ENCODE peak calls at places on chromosomes 13 and 19, in seven cellular contexts. One of them, this sample, is unnamed.

GRCh38 chr13:112776354-112776753 is 86.5 kb downstream of the ATP11A start:
- DNase-seq in choroid plexus epithelial cell: no peak
- DNase-seq in coronary artery: no peak
- DNase-seq in endothelial cell: no peak
- DNase-seq in fibroblast of lung: no peak
- DNase-seq in hepatocyte: no peak
- DNase-seq in upper lobe of right lung: no peak
- DNase-seq in this sample: no peak

GRCh38 chr13:92682832-92683517 is 543.6 kb upstream of the GPC6 start:
- DNase-seq in choroid plexus epithelial cell: no peak
- DNase-seq in coronary artery: no peak
- DNase-seq in endothelial cell: no peak
- DNase-seq in fibroblast of lung: no peak
- DNase-seq in hepatocyte: no peak
- DNase-seq in upper lobe of right lung: no peak
- DNase-seq in this sample: no peak

GRCh38 chr13:112931028-112931934 is 37.7 kb upstream of the MCF2L start:
- DNase-seq in choroid plexus epithelial cell: peak; percentile 88
- DNase-seq in coronary artery: no peak
- DNase-seq in endothelial cell: peak; percentile 69
- DNase-seq in fibroblast of lung: peak; percentile 45
- DNase-seq in hepatocyte: peak; percentile 81
- DNase-seq in upper lobe of right lung: no peak
- DNase-seq in this sample: peak; percentile 54

GRCh38 chr13:28035146-28035782 is 46.8 kb upstream of the URAD start:
- DNase-seq in choroid plexus epithelial cell: no peak
- DNase-seq in coronary artery: no peak
- DNase-seq in endothelial cell: no peak
- DNase-seq in fibroblast of lung: no peak
- DNase-seq in hepatocyte: peak; percentile 61
- DNase-seq in upper lobe of right lung: no peak
- DNase-seq in this sample: no peak

GRCh38 chr13:91817250-91817649 is 418.8 kb downstream of the GPC5 start:
- DNase-seq in choroid plexus epithelial cell: peak; percentile 47
- DNase-seq in coronary artery: no peak
- DNase-seq in endothelial cell: no peak
- DNase-seq in fibroblast of lung: peak; percentile 30
- DNase-seq in hepatocyte: peak; percentile 15
- DNase-seq in upper lobe of right lung: no peak
- DNase-seq in this sample: no peak

GRCh38 chr13:50911937-50912624 is 2.5 kb downstream of the RNASEH2B start:
- DNase-seq in choroid plexus epithelial cell: peak; percentile 95
- DNase-seq in coronary artery: peak; percentile 87
- DNase-seq in endothelial cell: peak; percentile 91
- DNase-seq in fibroblast of lung: peak; percentile 88
- DNase-seq in hepatocyte: peak; percentile 90
- DNase-seq in upper lobe of right lung: peak; percentile 92
- DNase-seq in this sample: peak; percentile 94

GRCh38 chr13:75959861-75960481 is 323.8 kb downstream of the LMO7 start:
- DNase-seq in choroid plexus epithelial cell: no peak
- DNase-seq in coronary artery: no peak
- DNase-seq in endothelial cell: no peak
- DNase-seq in fibroblast of lung: no peak
- DNase-seq in hepatocyte: no peak
- DNase-seq in upper lobe of right lung: no peak
- DNase-seq in this sample: no peak

GRCh38 chr19:51440846-51441409 is 17.3 kb downstream of the SIGLEC8 start:
- DNase-seq in choroid plexus epithelial cell: peak; percentile 9
- DNase-seq in coronary artery: no peak
- DNase-seq in endothelial cell: no peak
- DNase-seq in fibroblast of lung: no peak
- DNase-seq in hepatocyte: no peak
- DNase-seq in upper lobe of right lung: peak; percentile 62
- DNase-seq in this sample: no peak

GRCh38 chr19:38975214-38975860 is at the start of gene FBXO17:
- DNase-seq in choroid plexus epithelial cell: peak; percentile 63
- DNase-seq in coronary artery: peak; percentile 75
- DNase-seq in endothelial cell: peak; percentile 47
- DNase-seq in fibroblast of lung: peak; percentile 72
- DNase-seq in hepatocyte: peak; percentile 90
- DNase-seq in upper lobe of right lung: peak; percentile 76
- DNase-seq in this sample: peak; percentile 39

GRCh38 chr19:18397242-18398202 is at the start of gene LRRC25:
- DNase-seq in choroid plexus epithelial cell: no peak
- DNase-seq in coronary artery: peak; percentile 70
- DNase-seq in endothelial cell: no peak
- DNase-seq in fibroblast of lung: no peak
- DNase-seq in hepatocyte: no peak
- DNase-seq in upper lobe of right lung: peak; percentile 78
- DNase-seq in this sample: no peak

GRCh38 chr19:1227655-1228054 is 10.2 kb downstream of the CBARP start:
- DNase-seq in choroid plexus epithelial cell: no peak
- DNase-seq in coronary artery: no peak
- DNase-seq in endothelial cell: no peak
- DNase-seq in fibroblast of lung: no peak
- DNase-seq in hepatocyte: no peak
- DNase-seq in upper lobe of right lung: no peak
- DNase-seq in this sample: no peak

GRCh38 chr19:51128227-51128626 is 3.5 kb downstream of the SIGLEC9 start:
- DNase-seq in choroid plexus epithelial cell: no peak
- DNase-seq in coronary artery: no peak
- DNase-seq in endothelial cell: no peak
- DNase-seq in fibroblast of lung: no peak
- DNase-seq in hepatocyte: no peak
- DNase-seq in upper lobe of right lung: peak; percentile 53
- DNase-seq in this sample: no peak

GRCh38 chr13:75425216-75426009 is 56.6 kb downstream of the TBC1D4 start:
- DNase-seq in choroid plexus epithelial cell: no peak
- DNase-seq in coronary artery: no peak
- DNase-seq in endothelial cell: no peak
- DNase-seq in fibroblast of lung: no peak
- DNase-seq in hepatocyte: no peak
- DNase-seq in upper lobe of right lung: no peak
- DNase-seq in this sample: no peak

GRCh38 chr13:101661839-101662238 is 209.4 kb downstream of the ITGBL1 start:
- DNase-seq in choroid plexus epithelial cell: no peak
- DNase-seq in coronary artery: no peak
- DNase-seq in endothelial cell: no peak
- DNase-seq in fibroblast of lung: peak; percentile 25
- DNase-seq in hepatocyte: no peak
- DNase-seq in upper lobe of right lung: no peak
- DNase-seq in this sample: no peak

GRCh38 chr13:95335667-95336066 is 34.4 kb upstream of the ABCC4 start:
- DNase-seq in choroid plexus epithelial cell: no peak
- DNase-seq in coronary artery: no peak
- DNase-seq in endothelial cell: no peak
- DNase-seq in fibroblast of lung: peak; percentile 31
- DNase-seq in hepatocyte: no peak
- DNase-seq in upper lobe of right lung: no peak
- DNase-seq in this sample: no peak

GRCh38 chr19:10294368-10294697 is 4.6 kb downstream of the ICAM5 start:
- DNase-seq in choroid plexus epithelial cell: no peak
- DNase-seq in coronary artery: no peak
- DNase-seq in endothelial cell: peak; percentile 50
- DNase-seq in fibroblast of lung: no peak
- DNase-seq in hepatocyte: no peak
- DNase-seq in upper lobe of right lung: no peak
- DNase-seq in this sample: no peak

GRCh38 chr19:12628040-12629022 is 17.6 kb downstream of the ZNF791 start:
- DNase-seq in choroid plexus epithelial cell: peak; percentile 47
- DNase-seq in coronary artery: no peak
- DNase-seq in endothelial cell: no peak
- DNase-seq in fibroblast of lung: peak; percentile 40
- DNase-seq in hepatocyte: no peak
- DNase-seq in upper lobe of right lung: no peak
- DNase-seq in this sample: no peak

GRCh38 chr13:76440568-76440967 is 445.6 kb downstream of the KCTD12 start:
- DNase-seq in choroid plexus epithelial cell: no peak
- DNase-seq in coronary artery: no peak
- DNase-seq in endothelial cell: no peak
- DNase-seq in fibroblast of lung: no peak
- DNase-seq in hepatocyte: no peak
- DNase-seq in upper lobe of right lung: no peak
- DNase-seq in this sample: no peak

GRCh38 chr13:93066187-93066586 is 160.4 kb upstream of the GPC6 start:
- DNase-seq in choroid plexus epithelial cell: peak; percentile 86
- DNase-seq in coronary artery: no peak
- DNase-seq in endothelial cell: no peak
- DNase-seq in fibroblast of lung: peak; percentile 92
- DNase-seq in hepatocyte: peak; percentile 16
- DNase-seq in upper lobe of right lung: no peak
- DNase-seq in this sample: no peak

GRCh38 chr19:31340059-31341025 is 8.9 kb downstream of the TSHZ3 start:
- DNase-seq in choroid plexus epithelial cell: peak; percentile 35
- DNase-seq in coronary artery: no peak
- DNase-seq in endothelial cell: no peak
- DNase-seq in fibroblast of lung: peak; percentile 89
- DNase-seq in hepatocyte: peak; percentile 36
- DNase-seq in upper lobe of right lung: no peak
- DNase-seq in this sample: no peak

GRCh38 chr19:13102666-13103584 is at the start of gene LYL1:
- DNase-seq in choroid plexus epithelial cell: no peak
- DNase-seq in coronary artery: peak; percentile 89
- DNase-seq in endothelial cell: peak; percentile 99
- DNase-seq in fibroblast of lung: peak; percentile 39
- DNase-seq in hepatocyte: peak; percentile 82
- DNase-seq in upper lobe of right lung: peak; percentile 90
- DNase-seq in this sample: no peak

GRCh38 chr13:98606296-98606695 is 29.4 kb upstream of the STK24 start:
- DNase-seq in choroid plexus epithelial cell: no peak
- DNase-seq in coronary artery: no peak
- DNase-seq in endothelial cell: no peak
- DNase-seq in fibroblast of lung: no peak
- DNase-seq in hepatocyte: no peak
- DNase-seq in upper lobe of right lung: no peak
- DNase-seq in this sample: no peak

GRCh38 chr19:45428385-45429231 is 4.9 kb upstream of the ERCC1 start:
- DNase-seq in choroid plexus epithelial cell: peak; percentile 48
- DNase-seq in coronary artery: peak; percentile 92
- DNase-seq in endothelial cell: peak; percentile 62
- DNase-seq in fibroblast of lung: peak; percentile 54
- DNase-seq in hepatocyte: peak; percentile 81
- DNase-seq in upper lobe of right lung: no peak
- DNase-seq in this sample: peak; percentile 40

GRCh38 chr19:3880471-3881271 is at the start of gene ATCAY:
- DNase-seq in choroid plexus epithelial cell: no peak
- DNase-seq in coronary artery: no peak
- DNase-seq in endothelial cell: no peak
- DNase-seq in fibroblast of lung: no peak
- DNase-seq in hepatocyte: no peak
- DNase-seq in upper lobe of right lung: no peak
- DNase-seq in this sample: peak; percentile 36

GRCh38 chr13:22212576-22212975 is 541.7 kb downstream of the FGF9 start:
- DNase-seq in choroid plexus epithelial cell: no peak
- DNase-seq in coronary artery: no peak
- DNase-seq in endothelial cell: no peak
- DNase-seq in fibroblast of lung: no peak
- DNase-seq in hepatocyte: no peak
- DNase-seq in upper lobe of right lung: no peak
- DNase-seq in this sample: no peak

GRCh38 chr13:41859555-41859954 is 101.4 kb downstream of the VWA8 start:
- DNase-seq in choroid plexus epithelial cell: no peak
- DNase-seq in coronary artery: no peak
- DNase-seq in endothelial cell: no peak
- DNase-seq in fibroblast of lung: no peak
- DNase-seq in hepatocyte: no peak
- DNase-seq in upper lobe of right lung: no peak
- DNase-seq in this sample: no peak

GRCh38 chr19:5837768-5838364 is 1.6 kb downstream of the FUT6 start:
- DNase-seq in choroid plexus epithelial cell: no peak
- DNase-seq in coronary artery: no peak
- DNase-seq in endothelial cell: no peak
- DNase-seq in fibroblast of lung: no peak
- DNase-seq in hepatocyte: no peak
- DNase-seq in upper lobe of right lung: no peak
- DNase-seq in this sample: no peak

GRCh38 chr13:80204642-80205041 is 136.3 kb downstream of the SPRY2 start:
- DNase-seq in choroid plexus epithelial cell: no peak
- DNase-seq in coronary artery: no peak
- DNase-seq in endothelial cell: no peak
- DNase-seq in fibroblast of lung: no peak
- DNase-seq in hepatocyte: no peak
- DNase-seq in upper lobe of right lung: no peak
- DNase-seq in this sample: no peak
- TF ChIP-seq CTCF in choroid plexus epithelial cell: no peak
- TF ChIP-seq CTCF in coronary artery: no peak
- TF ChIP-seq CTCF in endothelial cell: no peak
- TF ChIP-seq CTCF in fibroblast of lung: no peak
- TF ChIP-seq CTCF in hepatocyte: no peak
- TF ChIP-seq CTCF in upper lobe of right lung: no peak
- TF ChIP-seq CTCF in this sample: no peak

GRCh38 chr13:100461309-100462035 is 127.1 kb downstream of the GGACT start:
- DNase-seq in choroid plexus epithelial cell: no peak
- DNase-seq in coronary artery: no peak
- DNase-seq in endothelial cell: no peak
- DNase-seq in fibroblast of lung: no peak
- DNase-seq in hepatocyte: no peak
- DNase-seq in upper lobe of right lung: no peak
- DNase-seq in this sample: no peak
- TF ChIP-seq CTCF in choroid plexus epithelial cell: no peak
- TF ChIP-seq CTCF in coronary artery: no peak
- TF ChIP-seq CTCF in endothelial cell: no peak
- TF ChIP-seq CTCF in fibroblast of lung: no peak
- TF ChIP-seq CTCF in hepatocyte: no peak
- TF ChIP-seq CTCF in upper lobe of right lung: no peak
- TF ChIP-seq CTCF in this sample: no peak

GRCh38 chr13:96967248-96967745 is 27.0 kb downstream of the OXGR1 start:
- DNase-seq in choroid plexus epithelial cell: peak; percentile 4
- DNase-seq in coronary artery: no peak
- DNase-seq in endothelial cell: no peak
- DNase-seq in fibroblast of lung: no peak
- DNase-seq in hepatocyte: no peak
- DNase-seq in upper lobe of right lung: no peak
- DNase-seq in this sample: no peak
- TF ChIP-seq CTCF in choroid plexus epithelial cell: no peak
- TF ChIP-seq CTCF in coronary artery: no peak
- TF ChIP-seq CTCF in endothelial cell: peak; percentile 51
- TF ChIP-seq CTCF in fibroblast of lung: no peak
- TF ChIP-seq CTCF in hepatocyte: peak; percentile 12
- TF ChIP-seq CTCF in upper lobe of right lung: no peak
- TF ChIP-seq CTCF in this sample: peak; percentile 27

DNA sequence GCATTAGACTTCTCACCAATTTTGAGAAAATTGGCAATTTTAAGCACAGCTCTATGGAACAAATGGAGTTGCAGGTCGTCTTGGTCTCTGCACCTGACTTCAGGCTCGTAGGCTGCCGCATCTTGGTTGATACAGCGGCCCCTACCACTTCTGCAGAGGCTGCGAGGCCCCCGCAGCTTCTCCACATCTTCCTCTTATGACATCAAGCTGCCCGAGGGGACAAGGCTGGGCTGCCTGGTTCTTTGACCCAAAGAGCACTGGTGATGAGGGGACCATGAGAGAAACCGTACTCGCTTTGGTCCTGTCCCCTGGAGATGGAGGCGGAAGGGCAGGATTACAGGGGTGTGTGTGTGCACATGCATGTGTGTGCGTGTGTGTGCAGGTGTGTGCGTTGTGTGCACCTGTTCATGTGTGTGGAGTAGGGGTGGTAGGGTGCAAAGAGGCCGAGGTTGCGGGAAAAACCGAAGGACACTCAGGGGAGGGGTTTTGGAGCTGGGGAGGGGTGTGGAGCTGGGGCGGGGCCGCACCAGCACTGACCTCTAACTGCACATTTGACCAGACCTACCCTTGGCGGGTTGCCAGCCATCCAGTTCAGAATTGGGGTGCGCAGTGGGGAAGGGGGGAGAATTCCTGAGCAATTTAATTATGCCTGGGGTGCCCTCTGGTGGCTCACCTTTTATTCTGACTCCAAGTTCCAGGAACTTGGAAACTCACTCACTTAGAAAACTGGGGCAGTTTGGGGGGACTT is 65.1 kb upstream of the ARHGEF7 start:
- DNase-seq in choroid plexus epithelial cell: peak; percentile 44
- DNase-seq in coronary artery: peak; percentile 68
- DNase-seq in endothelial cell: no peak
- DNase-seq in fibroblast of lung: no peak
- DNase-seq in hepatocyte: peak; percentile 51
- DNase-seq in upper lobe of right lung: no peak
- DNase-seq in this sample: no peak
- TF ChIP-seq CTCF in choroid plexus epithelial cell: peak; percentile 74
- TF ChIP-seq CTCF in coronary artery: peak; percentile 29
- TF ChIP-seq CTCF in endothelial cell: no peak
- TF ChIP-seq CTCF in fibroblast of lung: peak; percentile 56
- TF ChIP-seq CTCF in hepatocyte: peak; percentile 69
- TF ChIP-seq CTCF in upper lobe of right lung: peak; percentile 53
- TF ChIP-seq CTCF in this sample: peak; percentile 60

This sample was measured in neural crest cell.